ENCODE peak calls at places on chromosomes 13 and 19, in six cellular contexts. R is mesendoderm, J is H1, D is mesenchymal stem cell, H is H9, U is neuronal stem cell. E is an unnamed sample.
A peak's percentile ranks its signal among the peaks of the same experiment; 100 is the strongest.

GRCh38 chr13:39955560-39955959 is 300.1 kb downstream of the COG6 start:
- DNase-seq in R (no peak), J (no peak), D (no peak), H (no peak), U (no peak), E (no peak)

GRCh38 chr13:83995930-83996329 is 113.7 kb upstream of the SLITRK1 start:
- DNase-seq in R (no peak), J (no peak), D (no peak), H (no peak), U (no peak), E (no peak)

GRCh38 chr13:72205773-72206172 is 338.8 kb upstream of the DACH1 start:
- DNase-seq in R (no peak), J (no peak), D (no peak), H (no peak), U (no peak), E (no peak)

GRCh38 chr19:53172892-53173291 is 14.0 kb upstream of the ZNF347 start:
- DNase-seq in R (no peak), J (no peak), D (no peak), H (no peak), U (no peak), E (peak; percentile 48)

GRCh38 chr19:9757544-9758501 is 10.7 kb downstream of the ZNF846 start:
- DNase-seq in R (peak; percentile 50), J (no peak), D (peak; percentile 3), H (no peak), U (no peak), E (no peak)

GRCh38 chr19:38617764-38618589 is at the start of gene MAP4K1:
- DNase-seq in R (no peak), J (no peak), D (no peak), H (no peak), U (no peak), E (no peak)

GRCh38 chr13:20412761-20413355 is 112.8 kb downstream of the CRYL1 start:
- DNase-seq in R (peak; percentile 82), J (no peak), D (peak; percentile 43), H (peak; percentile 73), U (no peak), E (peak; percentile 71)

GRCh38 chr19:49425922-49426592 is 869 bp downstream of the GFY start:
- DNase-seq in R (peak; percentile 71), J (peak; percentile 100), D (no peak), H (peak; percentile 96), U (no peak), E (no peak)

GRCh38 chr13:96388598-96388997 is 298.7 kb downstream of the HS6ST3 start:
- DNase-seq in R (peak; percentile 66), J (no peak), D (no peak), H (peak; percentile 33), U (no peak), E (no peak)

GRCh38 chr13:95596701-95597100 is 44.2 kb downstream of the CLDN10 start:
- DNase-seq in R (no peak), J (no peak), D (no peak), H (no peak), U (no peak), E (no peak)

GRCh38 chr13:43307921-43308433 is 284.6 kb downstream of the DNAJC15 start:
- DNase-seq in R (no peak), J (no peak), D (peak; percentile 92), H (no peak), U (no peak), E (peak; percentile 87)

GRCh38 chr19:48489608-48490216 is 20.5 kb downstream of the CYTH2 start:
- DNase-seq in R (peak; percentile 81), J (peak; percentile 99), D (peak; percentile 65), H (peak; percentile 92), U (no peak), E (peak; percentile 39)

GRCh38 chr13:110108348-110109139 is 198.4 kb downstream of the COL4A1 start:
- DNase-seq in R (peak; percentile 91), J (no peak), D (peak; percentile 87), H (peak; percentile 83), U (peak; percentile 48), E (peak; percentile 88)

GRCh38 chr19:42333018-42333417 is 7.6 kb downstream of the MEGF8 start:
- DNase-seq in R (no peak), J (no peak), D (no peak), H (no peak), U (no peak), E (no peak)

GRCh38 chr19:17404015-17404414 is 1.4 kb downstream of the BST2 start:
- DNase-seq in R (no peak), J (no peak), D (no peak), H (peak; percentile 63), U (no peak), E (no peak)

GRCh38 chr13:48975101-48975925 is at the start of gene FNDC3A:
- DNase-seq in R (peak; percentile 90), J (peak; percentile 84), D (peak; percentile 74), H (peak; percentile 79), U (no peak), E (peak; percentile 64)

GRCh38 chr13:24851546-24851945 is 87.6 kb downstream of the RNF17 start:
- DNase-seq in R (no peak), J (no peak), D (peak; percentile 87), H (no peak), U (no peak), E (peak; percentile 61)

GRCh38 chr13:43744630-43745029 is 42.1 kb downstream of the ENOX1 start:
- DNase-seq in R (no peak), J (no peak), D (no peak), H (no peak), U (no peak), E (peak; percentile 4)

GRCh38 chr19:33376931-33377557 is 3.5 kb downstream of the CEBPG start:
- DNase-seq in R (no peak), J (no peak), D (peak; percentile 4), H (no peak), U (no peak), E (no peak)

GRCh38 chr13:27965343-27965739 is 3.8 kb downstream of the CDX2 start:
- DNase-seq in R (peak; percentile 44), J (no peak), D (no peak), H (no peak), U (no peak), E (no peak)

GRCh38 chr19:57269515-57270250 is 10.6 kb upstream of the ZNF460 start:
- DNase-seq in R (no peak), J (no peak), D (peak; percentile 86), H (no peak), U (no peak), E (peak; percentile 96)

GRCh38 chr19:49339364-49340068 is 4.3 kb downstream of the CD37 start:
- DNase-seq in R (peak; percentile 98), J (peak; percentile 89), D (peak; percentile 70), H (peak; percentile 98), U (peak; percentile 89), E (peak; percentile 50)

GRCh38 chr19:32818536-32818935 is 51.0 kb downstream of the SLC7A9 start:
- DNase-seq in R (no peak), J (no peak), D (no peak), H (no peak), U (no peak), E (no peak)

GRCh38 chr19:18431351-18432197 is 6.4 kb downstream of the ISYNA1 start:
- DNase-seq in R (no peak), J (no peak), D (no peak), H (no peak), U (no peak), E (no peak)
- H2BK15ac ChIP-seq in R (no peak overlapping the region), J (no peak overlapping the region), D (peak overlapping the region; percentile 85), H (no peak overlapping the region), U (peak overlapping the region; percentile 32), E (no peak overlapping the region)

DNA sequence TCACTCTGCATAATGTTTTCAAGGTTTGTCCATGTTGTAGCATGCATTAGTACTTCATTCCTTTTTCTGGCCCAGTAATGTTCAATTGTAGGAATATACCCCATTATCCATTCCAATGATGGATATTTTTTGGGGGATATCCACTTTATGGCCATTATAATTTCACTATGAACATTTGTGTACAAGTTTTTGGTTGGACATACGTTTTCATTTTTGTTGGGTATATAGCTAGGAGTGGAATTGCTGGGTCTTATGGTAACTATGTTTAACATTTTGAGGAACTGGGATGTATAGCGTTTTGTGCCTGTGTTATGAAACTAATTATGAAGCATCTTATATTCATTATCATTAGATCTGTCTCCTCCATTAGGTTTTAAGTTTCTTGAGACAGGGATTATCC is 191.6 kb downstream of the TM9SF2 start:
- DNase-seq in R (no peak), J (no peak), D (no peak), H (no peak), U (no peak), E (no peak)
- H3K4me1 ChIP-seq in R (peaks cover 24% of the 10 kb centered on the region), J (peaks cover 15% of the 10 kb centered on the region), D (peaks cover 4% of the 10 kb centered on the region), H (peaks cover 29% of the 10 kb centered on the region), U (peaks cover 24% of the 10 kb centered on the region), E (no peaks in the 10 kb centered on the region)

GRCh38 chr19:40601061-40601973 is at the start of gene LTBP4:
- DNase-seq in R (no peak), J (no peak), D (peak; percentile 56), H (peak; percentile 40), U (no peak), E (no peak)

GRCh38 chr19:40605201-40605971 is 4.2 kb downstream of the LTBP4 start:
- DNase-seq in R (peak; percentile 79), J (peak; percentile 81), D (peak; percentile 71), H (peak; percentile 76), U (no peak), E (peak; percentile 31)

GRCh38 chr19:40604647-40605200 is 3.6 kb downstream of the LTBP4 start:
- DNase-seq in R (no peak), J (no peak), D (no peak), H (peak; percentile 38), U (no peak), E (no peak)

GRCh38 chr19:40603719-40604646 is 2.8 kb downstream of the LTBP4 start:
- DNase-seq in R (peak; percentile 100), J (peak; percentile 97), D (peak; percentile 98), H (peak; percentile 100), U (peak; percentile 95), E (peak; percentile 92)

GRCh38 chr19:40603071-40603718 is 2.0 kb downstream of the LTBP4 start:
- DNase-seq in R (peak; percentile 91), J (no peak), D (peak; percentile 88), H (no peak), U (no peak), E (peak; percentile 59)
- H3K4me2 ChIP-seq in R (peak overlapping the region; percentile 74), J (peak overlapping the region; percentile 75), D (peak overlapping the region; percentile 57), H (peak overlapping the region; percentile 49), U (peak overlapping the region; percentile 81), E (peak overlapping the region; percentile 60)

GRCh38 chr13:113607056-113607455 is 22.5 kb downstream of the TFDP1 start:
- DNase-seq in R (no peak), J (no peak), D (no peak), H (no peak), U (no peak), E (no peak)
- H2BK15ac ChIP-seq in R (no peak overlapping the region), J (no peak overlapping the region), D (no peak overlapping the region), H (no peak overlapping the region), U (no peak overlapping the region), E (no peak overlapping the region)

GRCh38 chr19:13101590-13102415 is 855 bp downstream of the LYL1 start:
- DNase-seq in R (no peak), J (no peak), D (no peak), H (no peak), U (no peak), E (no peak)
- H3K4me1 ChIP-seq in R (peaks cover 4% of the 10 kb centered on the region), J (peaks cover 12% of the 10 kb centered on the region), D (peaks cover 24% of the 10 kb centered on the region), H (no peaks in the 10 kb centered on the region), U (peaks cover 4% of the 10 kb centered on the region), E (peaks cover 12% of the 10 kb centered on the region)

E was measured in IMR-90.